ENCODE peak calls at places on chromosomes 1 and 21, in five cellular contexts. One of them, this sample, is unnamed.

GRCh38 chr21:26546698-26547097 is 26.4 kb downstream of the CYYR1 start:
- DNase-seq in mammary epithelial cell: no peak
- DNase-seq in fibroblast of pulmonary artery: no peak
- DNase-seq in adrenal gland: peak
- DNase-seq in retinal pigment epithelial cell: no peak
- DNase-seq in this sample: no peak

GRCh38 chr1:192604979-192605620 is 29.5 kb downstream of the RGS1 start:
- DNase-seq in mammary epithelial cell: no peak
- DNase-seq in fibroblast of pulmonary artery: peak
- DNase-seq in adrenal gland: no peak
- DNase-seq in retinal pigment epithelial cell: peak
- DNase-seq in this sample: peak

GRCh38 chr1:94416901-94417701 is 1.1 kb upstream of the ABCD3 start:
- DNase-seq in mammary epithelial cell: peak
- DNase-seq in fibroblast of pulmonary artery: peak
- DNase-seq in adrenal gland: peak
- DNase-seq in retinal pigment epithelial cell: peak
- DNase-seq in this sample: peak

GRCh38 chr21:34133392-34133791 is 60.0 kb downstream of the MRPS6 start:
- DNase-seq in mammary epithelial cell: no peak
- DNase-seq in fibroblast of pulmonary artery: no peak
- DNase-seq in adrenal gland: no peak
- DNase-seq in retinal pigment epithelial cell: no peak
- DNase-seq in this sample: no peak

GRCh38 chr1:155938220-155938627 is 3.2 kb upstream of the RXFP4 start:
- DNase-seq in mammary epithelial cell: peak
- DNase-seq in fibroblast of pulmonary artery: peak
- DNase-seq in adrenal gland: peak
- DNase-seq in retinal pigment epithelial cell: no peak
- DNase-seq in this sample: peak

GRCh38 chr1:222182641-222183040 is 365.3 kb downstream of the HHIPL2 start:
- DNase-seq in mammary epithelial cell: peak
- DNase-seq in fibroblast of pulmonary artery: no peak
- DNase-seq in adrenal gland: no peak
- DNase-seq in retinal pigment epithelial cell: no peak
- DNase-seq in this sample: peak

GRCh38 chr1:160086162-160086892 is 5.0 kb downstream of the KCNJ9 start:
- DNase-seq in mammary epithelial cell: no peak
- DNase-seq in fibroblast of pulmonary artery: no peak
- DNase-seq in adrenal gland: no peak
- DNase-seq in retinal pigment epithelial cell: no peak
- DNase-seq in this sample: no peak

GRCh38 chr1:153776352-153776751 is 1.1 kb downstream of the SLC27A3 start:
- DNase-seq in mammary epithelial cell: no peak
- DNase-seq in fibroblast of pulmonary artery: no peak
- DNase-seq in adrenal gland: no peak
- DNase-seq in retinal pigment epithelial cell: no peak
- DNase-seq in this sample: no peak

GRCh38 chr1:211580303-211580687 is 1.3 kb upstream of the SLC30A1 start:
- DNase-seq in mammary epithelial cell: no peak
- DNase-seq in fibroblast of pulmonary artery: no peak
- DNase-seq in adrenal gland: no peak
- DNase-seq in retinal pigment epithelial cell: no peak
- DNase-seq in this sample: peak

GRCh38 chr1:192740214-192740613 is 68.6 kb upstream of the RGS2 start:
- DNase-seq in mammary epithelial cell: no peak
- DNase-seq in fibroblast of pulmonary artery: no peak
- DNase-seq in adrenal gland: no peak
- DNase-seq in retinal pigment epithelial cell: no peak
- DNase-seq in this sample: no peak

GRCh38 chr1:36667836-36668235 is 185.1 kb upstream of the CSF3R start:
- DNase-seq in mammary epithelial cell: no peak
- DNase-seq in fibroblast of pulmonary artery: no peak
- DNase-seq in adrenal gland: no peak
- DNase-seq in retinal pigment epithelial cell: no peak
- DNase-seq in this sample: no peak

GRCh38 chr1:8430476-8430875 is 112.6 kb downstream of the SLC45A1 start:
- DNase-seq in mammary epithelial cell: no peak
- DNase-seq in fibroblast of pulmonary artery: no peak
- DNase-seq in adrenal gland: no peak
- DNase-seq in retinal pigment epithelial cell: no peak
- DNase-seq in this sample: no peak

GRCh38 chr1:187514110-187514509 is 685.4 kb downstream of the PLA2G4A start:
- DNase-seq in mammary epithelial cell: no peak
- DNase-seq in fibroblast of pulmonary artery: no peak
- DNase-seq in adrenal gland: no peak
- DNase-seq in retinal pigment epithelial cell: no peak
- DNase-seq in this sample: no peak

GRCh38 chr1:87084247-87084836 is 169.9 kb downstream of the HS2ST1 start:
- DNase-seq in mammary epithelial cell: no peak
- DNase-seq in fibroblast of pulmonary artery: peak
- DNase-seq in adrenal gland: no peak
- DNase-seq in retinal pigment epithelial cell: no peak
- DNase-seq in this sample: peak

GRCh38 chr1:220789532-220790147 is 2.9 kb downstream of the MTARC1 start:
- DNase-seq in mammary epithelial cell: no peak
- DNase-seq in fibroblast of pulmonary artery: peak
- DNase-seq in adrenal gland: no peak
- DNase-seq in retinal pigment epithelial cell: no peak
- DNase-seq in this sample: peak

GRCh38 chr1:67041836-67042503 is 12.0 kb downstream of the SLC35D1 start:
- DNase-seq in mammary epithelial cell: no peak
- DNase-seq in fibroblast of pulmonary artery: no peak
- DNase-seq in adrenal gland: no peak
- DNase-seq in retinal pigment epithelial cell: no peak
- DNase-seq in this sample: no peak

GRCh38 chr1:76868154-76868882 is 1.0 kb downstream of the ST6GALNAC5 start:
- DNase-seq in mammary epithelial cell: peak
- DNase-seq in fibroblast of pulmonary artery: peak
- DNase-seq in adrenal gland: peak
- DNase-seq in retinal pigment epithelial cell: no peak
- DNase-seq in this sample: peak

GRCh38 chr1:97721221-97721620 is 199.6 kb downstream of the DPYD start:
- DNase-seq in mammary epithelial cell: no peak
- DNase-seq in fibroblast of pulmonary artery: peak
- DNase-seq in adrenal gland: no peak
- DNase-seq in retinal pigment epithelial cell: peak
- DNase-seq in this sample: no peak

GRCh38 chr21:35400233-35400939 is 351.3 kb upstream of the RUNX1 start:
- DNase-seq in mammary epithelial cell: peak
- DNase-seq in fibroblast of pulmonary artery: peak
- DNase-seq in adrenal gland: peak
- DNase-seq in retinal pigment epithelial cell: peak
- DNase-seq in this sample: peak

GRCh38 chr21:15430577-15430976 is 299.2 kb upstream of the USP25 start:
- DNase-seq in mammary epithelial cell: no peak
- DNase-seq in fibroblast of pulmonary artery: peak
- DNase-seq in adrenal gland: no peak
- DNase-seq in retinal pigment epithelial cell: no peak
- DNase-seq in this sample: peak

GRCh38 chr1:64163972-64164371 is 39.5 kb upstream of the UBE2U start:
- DNase-seq in mammary epithelial cell: peak
- DNase-seq in fibroblast of pulmonary artery: peak
- DNase-seq in adrenal gland: no peak
- DNase-seq in retinal pigment epithelial cell: no peak
- DNase-seq in this sample: peak

GRCh38 chr1:207017615-207018559 is 14.7 kb downstream of the C1orf116 start:
- DNase-seq in mammary epithelial cell: peak
- DNase-seq in fibroblast of pulmonary artery: no peak
- DNase-seq in adrenal gland: peak
- DNase-seq in retinal pigment epithelial cell: no peak
- DNase-seq in this sample: no peak

GRCh38 chr1:227942021-227942715 is 5.6 kb downstream of the WNT9A start:
- DNase-seq in mammary epithelial cell: no peak
- DNase-seq in fibroblast of pulmonary artery: no peak
- DNase-seq in adrenal gland: no peak
- DNase-seq in retinal pigment epithelial cell: no peak
- DNase-seq in this sample: no peak

GRCh38 chr1:219304227-219305226 is 130.8 kb downstream of the LYPLAL1 start:
- DNase-seq in mammary epithelial cell: peak
- DNase-seq in fibroblast of pulmonary artery: peak
- DNase-seq in adrenal gland: peak
- DNase-seq in retinal pigment epithelial cell: peak
- DNase-seq in this sample: peak

GRCh38 chr1:40630488-40631223 is 34.8 kb downstream of the RIMS3 start:
- DNase-seq in mammary epithelial cell: no peak
- DNase-seq in fibroblast of pulmonary artery: peak
- DNase-seq in adrenal gland: peak
- DNase-seq in retinal pigment epithelial cell: no peak
- DNase-seq in this sample: peak

DNA sequence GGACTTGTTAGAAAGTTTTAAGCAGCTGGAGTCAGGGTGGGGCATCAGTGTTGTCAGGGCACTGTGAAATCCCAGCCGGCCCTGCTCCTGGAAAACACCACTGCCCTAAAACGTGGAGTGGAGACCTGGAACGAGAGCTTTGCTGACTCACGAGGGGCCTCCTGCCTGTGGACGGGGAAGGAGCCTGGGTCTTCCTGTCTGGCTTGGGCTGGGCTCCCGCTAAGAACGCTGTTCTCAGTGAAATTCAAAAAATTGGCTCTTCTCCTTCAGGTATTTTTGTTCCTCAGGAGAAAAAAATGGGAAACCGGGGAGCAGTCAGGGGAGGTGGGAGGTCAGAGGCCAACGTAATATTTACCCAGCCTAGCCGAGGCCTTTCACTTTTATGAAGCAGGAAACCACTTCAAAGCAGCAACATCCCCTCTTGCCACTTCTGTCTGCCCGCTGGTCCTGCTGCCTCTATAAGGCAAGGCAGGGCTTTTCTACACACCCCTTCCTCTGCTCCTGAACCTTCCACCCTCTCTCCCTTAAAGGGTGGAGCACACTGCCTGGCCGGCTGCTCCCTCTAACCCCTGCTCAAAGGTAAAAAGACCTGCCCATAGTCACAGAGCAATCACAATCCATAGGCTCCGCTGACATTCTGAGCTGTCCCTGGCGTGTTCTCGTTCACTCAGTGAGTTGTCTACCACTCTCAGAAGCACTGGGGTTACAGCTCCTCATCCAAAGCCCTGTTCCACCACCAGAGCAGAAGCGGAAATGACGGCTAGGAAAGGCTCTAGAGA is 8.0 kb downstream of the PLXNA2 start:
- DNase-seq in mammary epithelial cell: no peak
- DNase-seq in fibroblast of pulmonary artery: peak
- DNase-seq in adrenal gland: no peak
- DNase-seq in retinal pigment epithelial cell: no peak
- DNase-seq in this sample: peak
- TF ChIP-seq CTCF in mammary epithelial cell: no peak
- TF ChIP-seq CTCF in fibroblast of pulmonary artery: no peak
- TF ChIP-seq CTCF in adrenal gland: no peak
- TF ChIP-seq CTCF in retinal pigment epithelial cell: no peak
- TF ChIP-seq CTCF in this sample: no peak

DNA sequence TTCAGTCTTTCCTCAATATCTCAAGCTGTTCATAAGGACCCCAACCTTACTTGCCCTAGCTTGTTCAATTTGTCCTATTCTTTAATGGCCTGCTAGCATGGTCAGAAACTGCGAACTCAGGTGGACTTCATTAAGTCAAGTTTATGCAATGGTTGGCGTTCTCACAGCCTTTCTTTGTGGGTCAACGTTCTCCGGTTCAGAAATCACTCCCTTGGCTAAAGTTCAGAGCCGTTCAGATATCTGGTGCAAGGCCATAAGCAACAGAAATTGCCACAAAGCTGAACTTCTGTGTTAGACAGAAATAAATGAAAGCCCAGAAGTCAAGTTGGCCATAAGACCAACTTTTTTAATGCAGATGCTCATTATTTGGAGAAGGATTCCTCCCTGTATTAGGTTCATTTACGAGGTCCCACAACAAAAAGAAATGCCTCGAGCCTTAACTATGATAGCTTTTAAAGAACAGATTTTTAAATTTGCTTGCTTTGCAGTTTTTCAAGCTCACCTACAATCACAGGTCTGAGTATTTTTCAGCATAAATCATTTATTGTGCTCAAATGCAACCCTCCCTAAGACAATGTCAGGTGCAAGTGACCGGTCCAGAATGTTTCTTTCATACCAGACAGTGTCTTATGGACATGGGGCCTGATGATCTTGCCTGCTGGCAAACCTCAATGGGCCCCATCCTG is 140.2 kb upstream of the COL11A1 start:
- DNase-seq in mammary epithelial cell: no peak
- DNase-seq in fibroblast of pulmonary artery: no peak
- DNase-seq in adrenal gland: no peak
- DNase-seq in retinal pigment epithelial cell: no peak
- DNase-seq in this sample: no peak
- H3K4me3 ChIP-seq in mammary epithelial cell: no peak
- H3K4me3 ChIP-seq in fibroblast of pulmonary artery: no peak
- H3K4me3 ChIP-seq in adrenal gland: no peak
- H3K4me3 ChIP-seq in retinal pigment epithelial cell: no peak
- H3K4me3 ChIP-seq in this sample: no peak

DNA sequence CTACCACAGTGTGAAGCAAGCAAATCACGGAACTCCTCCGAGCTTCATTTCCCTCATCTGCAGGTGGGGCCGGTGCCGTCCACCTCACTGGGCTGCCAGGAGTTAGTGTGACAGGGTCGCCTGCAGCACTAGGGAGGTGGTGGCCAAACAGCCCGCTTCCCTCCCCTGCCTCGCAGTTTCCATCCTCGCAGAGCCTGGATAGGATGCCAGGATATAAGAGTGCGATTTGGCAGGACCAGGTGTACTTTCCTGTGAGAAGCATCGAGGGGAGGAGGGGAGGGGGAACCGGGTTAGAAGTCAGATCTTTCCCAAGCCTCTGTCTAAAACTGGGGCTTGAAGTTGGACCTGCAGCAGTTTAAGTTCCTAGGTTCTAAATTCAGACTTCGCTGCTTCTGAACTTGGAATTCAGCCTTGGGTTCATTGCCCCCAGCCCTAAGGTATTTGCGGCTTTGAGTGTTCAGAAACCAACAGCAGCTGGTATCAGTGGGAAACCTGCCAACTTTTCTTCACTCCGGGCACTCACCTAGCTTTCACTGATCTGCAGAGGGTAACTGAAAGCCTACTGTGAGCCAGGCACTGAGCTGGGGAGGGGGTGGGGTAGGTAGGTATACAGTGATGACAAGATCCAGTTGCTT is 1.7 kb upstream of the JUN start:
- DNase-seq in mammary epithelial cell: peak
- DNase-seq in fibroblast of pulmonary artery: peak
- DNase-seq in adrenal gland: peak
- DNase-seq in retinal pigment epithelial cell: no peak
- DNase-seq in this sample: peak
- TF ChIP-seq CTCF in mammary epithelial cell: no peak
- TF ChIP-seq CTCF in fibroblast of pulmonary artery: no peak
- TF ChIP-seq CTCF in adrenal gland: no peak
- TF ChIP-seq CTCF in retinal pigment epithelial cell: no peak
- TF ChIP-seq CTCF in this sample: no peak

DNA sequence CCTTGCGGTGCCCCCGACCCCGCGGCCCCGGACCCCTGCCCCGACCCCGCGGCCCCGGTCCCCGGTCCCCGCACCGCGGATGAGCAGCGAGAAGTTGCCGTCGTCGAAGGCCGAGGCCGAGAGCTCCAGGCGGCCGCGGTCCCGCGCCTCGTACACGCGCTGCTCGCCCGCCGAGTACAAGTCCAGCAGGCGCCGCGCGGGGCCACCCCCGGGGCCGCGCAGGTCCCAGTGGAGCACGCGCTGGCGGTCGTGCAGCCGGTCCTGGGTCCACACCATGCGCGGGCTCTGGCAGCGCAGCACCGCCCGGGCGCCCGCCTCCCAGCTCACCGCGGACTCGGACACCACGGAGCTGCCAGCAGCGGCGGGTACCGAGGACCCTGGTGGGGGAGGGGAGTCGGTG is 3.0 kb downstream of the MXRA8 start:
- DNase-seq in mammary epithelial cell: no peak
- DNase-seq in fibroblast of pulmonary artery: no peak
- DNase-seq in adrenal gland: peak
- DNase-seq in retinal pigment epithelial cell: no peak
- DNase-seq in this sample: no peak
- H3K4me3 ChIP-seq in mammary epithelial cell: no peak
- H3K4me3 ChIP-seq in fibroblast of pulmonary artery: no peak
- H3K4me3 ChIP-seq in adrenal gland: no peak
- H3K4me3 ChIP-seq in retinal pigment epithelial cell: no peak
- H3K4me3 ChIP-seq in this sample: no peak